ENCODE peak calls at places on chromosomes 2 and 18, in four cellular contexts. T is spleen, Q is ovary, A is stomach. C is an unnamed sample.

GRCh38 chr18:42030586-42031182 is 75.7 kb downstream of the PIK3C3 start:
- DNase-seq in Q (no peak), T (no peak), A (no peak), C (peak)

GRCh38 chr2:192146069-192147006 is 48.4 kb downstream of the TMEFF2 start:
- DNase-seq in T (no peak), A (no peak), Q (no peak), C (no peak)

GRCh38 chr18:57791911-57792310 is 11.2 kb downstream of the ATP8B1 start:
- DNase-seq in A (no peak), Q (no peak), T (no peak), C (no peak)

GRCh38 chr18:36849288-36850011 is 20.5 kb downstream of the KIAA1328 start:
- DNase-seq in A (no peak), T (no peak), Q (no peak), C (no peak)

GRCh38 chr2:138364554-138365162 is 136.9 kb upstream of the SPOPL start:
- DNase-seq in A (no peak), Q (no peak), T (no peak), C (no peak)

GRCh38 chr18:13799396-13799795 is 24.6 kb upstream of the MC5R start:
- DNase-seq in T (no peak), A (no peak), Q (no peak), C (no peak)

GRCh38 chr2:95352291-95353054 is 50.0 kb upstream of the FAHD2A start:
- DNase-seq in T (no peak), A (peak), Q (peak), C (no peak)

GRCh38 chr2:64019975-64020281 is 700 bp upstream of the VPS54 start:
- DNase-seq in T (no peak), A (no peak), Q (no peak), C (no peak)

GRCh38 chr2:47043142-47043890 is 111.8 kb downstream of the STPG4 start:
- DNase-seq in T (peak), Q (peak), A (no peak), C (no peak)

GRCh38 chr2:164061129-164061746 is 325.4 kb upstream of the FIGN start:
- DNase-seq in A (peak), T (no peak), Q (no peak), C (peak)

GRCh38 chr18:22434973-22435608 is 17.4 kb upstream of the CTAGE1 start:
- DNase-seq in T (no peak), A (no peak), Q (no peak), C (no peak)

GRCh38 chr2:102321954-102322719 is 10.8 kb downstream of the IL1RL1 start:
- DNase-seq in T (no peak), A (no peak), Q (no peak), C (no peak)

GRCh38 chr2:104468846-104469245 is 385.1 kb upstream of the POU3F3 start:
- DNase-seq in T (no peak), Q (no peak), A (no peak), C (no peak)

GRCh38 chr2:239814917-239815637 is 210.1 kb downstream of the NDUFA10 start:
- DNase-seq in T (peak), A (no peak), Q (peak), C (no peak)

GRCh38 chr2:227386630-227387029 is 1.1 kb downstream of the SCYGR1 start:
- DNase-seq in T (no peak), Q (no peak), A (no peak), C (no peak)

GRCh38 chr2:11602563-11603182 is 67.3 kb downstream of the NTSR2 start:
- DNase-seq in T (no peak), Q (no peak), A (no peak), C (no peak)

GRCh38 chr2:24015562-24016375 is 5.9 kb downstream of the MFSD2B start:
- DNase-seq in T (no peak), A (no peak), Q (no peak), C (peak)

GRCh38 chr2:10097352-10098148 is 17.3 kb upstream of the CYS1 start:
- DNase-seq in Q (peak), A (peak), T (peak), C (peak)

GRCh38 chr2:221153226-221153625 is 418.9 kb downstream of the EPHA4 start:
- DNase-seq in Q (no peak), A (no peak), T (no peak), C (no peak)

GRCh38 chr2:79782540-79782939 is 269.7 kb downstream of the CTNNA2 start:
- DNase-seq in T (no peak), Q (no peak), A (no peak), C (no peak)

GRCh38 chr2:231413921-231414476 is 18.5 kb downstream of the B3GNT7 start:
- DNase-seq in A (no peak), T (no peak), Q (no peak), C (no peak)
- TF ChIP-seq CTCF in A (no peak), T (no peak), Q (no peak), C (no peak)

GRCh38 chr2:112584891-112585250 is 462 bp downstream of the CHCHD5 start:
- DNase-seq in Q (no peak), A (no peak), T (no peak), C (no peak)

GRCh38 chr2:112584134-112584890 is at the start of gene CHCHD5:
- DNase-seq in T (peak), A (peak), Q (peak), C (peak)

GRCh38 chr2:112580084-112580483 is 4.3 kb upstream of the CHCHD5 start:
- DNase-seq in T (no peak), Q (no peak), A (no peak), C (no peak)

GRCh38 chr2:112583497-112584133 is 794 bp upstream of the CHCHD5 start:
- DNase-seq in Q (no peak), A (no peak), T (no peak), C (no peak)

DNA sequence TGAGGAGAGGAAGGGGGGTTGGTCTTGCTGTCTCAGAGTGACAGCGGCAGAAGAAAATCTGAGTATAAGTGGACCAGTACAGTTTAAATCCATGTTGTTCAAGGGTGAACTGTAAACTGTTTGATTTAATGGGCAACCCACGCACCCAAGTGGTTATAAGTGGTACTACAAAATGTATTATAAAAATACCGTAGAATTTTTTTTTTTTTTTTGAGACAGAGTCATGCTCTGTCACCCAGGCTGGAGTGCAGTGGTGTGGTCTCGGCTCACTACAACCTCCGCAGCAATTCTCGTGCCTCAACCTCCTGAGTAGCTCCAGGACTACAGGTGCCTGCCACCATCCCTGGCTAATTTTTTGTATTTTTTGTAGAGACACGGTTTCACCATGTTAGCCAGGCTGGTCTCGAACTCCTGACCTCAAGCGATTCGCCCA is 2.1 kb upstream of the CHCHD5 start:
- DNase-seq in A (no peak), T (no peak), Q (no peak), C (no peak)
- TF ChIP-seq CTCF in A (peak), T (peak), Q (peak), C (no peak)

GRCh38 chr18:78867131-78867530 is 112.5 kb upstream of the SALL3 start:
- DNase-seq in A (no peak), Q (no peak), T (no peak), C (no peak)

GRCh38 chr18:78861706-78862105 is 117.9 kb upstream of the SALL3 start:
- DNase-seq in Q (no peak), A (no peak), T (no peak), C (no peak)

GRCh38 chr18:78862395-78862794 is 117.2 kb upstream of the SALL3 start:
- DNase-seq in Q (no peak), A (no peak), T (no peak), C (no peak)

GRCh38 chr18:78865771-78866310 is 113.8 kb upstream of the SALL3 start:
- DNase-seq in T (no peak), A (no peak), Q (no peak), C (no peak)

GRCh38 chr18:78865056-78865598 is 114.5 kb upstream of the SALL3 start:
- DNase-seq in Q (no peak), T (no peak), A (no peak), C (no peak)
- TF ChIP-seq CTCF in Q (no peak), T (no peak), A (no peak), C (no peak)

GRCh38 chr2:37881397-37881796 is 43.7 kb upstream of the RMDN2 start:
- DNase-seq in T (no peak), A (no peak), Q (no peak), C (no peak)
- TF ChIP-seq CTCF in T (no peak), A (no peak), Q (no peak), C (no peak)

DNA sequence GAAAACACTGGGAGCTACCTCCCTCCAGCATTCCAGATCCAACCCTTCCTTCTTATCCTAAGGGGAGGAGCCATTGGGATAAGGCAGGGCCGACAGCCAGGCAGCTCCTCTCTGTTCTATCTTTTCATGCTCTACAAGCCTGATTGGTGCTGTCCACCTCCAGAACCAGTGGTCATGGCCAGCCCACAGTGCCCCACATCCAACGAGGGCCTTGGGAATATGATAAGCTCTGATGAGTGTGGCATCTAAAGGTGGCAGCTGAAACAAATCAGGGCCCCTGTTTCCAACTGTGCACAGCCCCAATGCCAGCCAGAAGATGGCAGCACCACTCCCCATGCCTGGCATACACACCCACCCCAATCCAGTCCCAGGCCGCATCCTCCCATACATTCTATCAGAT is 329.3 kb downstream of the C1D start:
- DNase-seq in Q (no peak), T (peak), A (no peak), C (no peak)
- TF ChIP-seq CTCF in Q (no peak), T (no peak), A (no peak), C (peak)

GRCh38 chr2:100013892-100014677 is 128.3 kb downstream of the AFF3 start:
- DNase-seq in Q (peak), A (peak), T (no peak), C (no peak)
- TF ChIP-seq CTCF in Q (no peak), A (no peak), T (no peak), C (no peak)

GRCh38 chr2:40173276-40173675 is 278.6 kb downstream of the SLC8A1 start:
- DNase-seq in Q (no peak), T (no peak), A (no peak), C (no peak)
- TF ChIP-seq CTCF in Q (no peak), T (no peak), A (no peak), C (no peak)

DNA sequence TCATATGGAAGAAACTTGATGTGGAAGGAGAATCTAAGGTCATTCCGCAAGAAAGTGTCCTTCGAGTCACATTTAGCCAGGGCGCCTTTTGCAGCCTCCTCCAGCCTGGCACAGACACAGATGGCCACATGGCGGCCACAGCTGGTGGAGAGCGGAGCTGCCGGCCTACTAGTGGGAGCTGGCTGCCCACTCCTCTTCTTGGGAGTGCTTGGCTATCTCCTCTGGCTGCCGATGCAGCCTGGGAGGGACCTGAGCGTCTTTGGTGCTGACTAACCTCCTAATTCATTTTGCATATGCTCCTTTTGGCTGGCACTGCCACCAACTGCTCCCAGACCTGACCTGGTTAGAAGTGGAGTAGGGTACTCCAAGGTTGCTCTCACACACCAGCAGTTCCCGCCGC is 199.3 kb upstream of the MYT1L start:
- DNase-seq in A (no peak), T (no peak), Q (no peak), C (no peak)
- TF ChIP-seq CTCF in A (no peak), T (no peak), Q (no peak), C (no peak)

DNA sequence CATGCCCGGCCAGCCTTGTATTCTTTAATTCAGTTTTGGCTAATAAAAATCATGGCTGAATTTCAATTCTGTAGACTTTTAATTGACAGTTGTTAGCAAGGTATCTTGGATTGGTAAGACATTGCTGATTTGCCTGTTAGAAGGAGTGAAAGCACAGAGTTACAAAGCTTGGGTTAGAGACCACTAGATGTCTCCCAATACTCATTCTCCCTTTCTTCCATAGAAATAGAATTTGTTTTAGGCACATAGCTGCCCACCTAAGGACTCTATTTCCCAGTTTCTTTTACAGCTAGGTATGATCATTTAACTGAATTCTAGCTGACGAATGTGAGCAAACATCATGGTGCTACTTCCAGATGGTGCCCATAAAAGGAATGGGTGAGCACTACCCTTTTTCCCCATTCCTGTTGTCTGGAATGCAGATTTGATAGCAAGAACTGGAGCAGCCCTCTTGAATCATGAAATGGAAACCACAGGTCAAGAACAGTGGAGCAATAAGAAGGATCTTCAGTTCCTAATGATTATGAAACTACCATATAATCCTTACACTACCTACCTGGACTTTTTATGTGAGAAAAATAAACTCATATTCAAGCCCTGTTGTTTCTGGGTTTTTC is 17.5 kb downstream of the PECR start:
- DNase-seq in A (no peak), T (no peak), Q (no peak), C (no peak)
- TF ChIP-seq CTCF in A (no peak), T (no peak), Q (no peak), C (no peak)

GRCh38 chr2:42939411-42940206 is 147.2 kb upstream of the HAAO start:
- DNase-seq in T (no peak), Q (no peak), A (peak), C (no peak)
- TF ChIP-seq CTCF in T (no peak), Q (no peak), A (no peak), C (no peak)

C was measured in GM13976.